ENCODE peak calls at places on chromosome 9, in nine cellular contexts. O, Q, M, Z, P, D, U, R and B are unnamed samples.

GRCh38 chr9:109086221-109086620 is 33.5 kb downstream of the TMEM245 start:
- DNase-seq in O (no peak), Q (no peak), M (peak), Z (peak), P (no peak), D (no peak), U (no peak), R (peak), B (no peak)

GRCh38 chr9:84397822-84398221 is 57.3 kb upstream of the SLC28A3 start:
- DNase-seq in O (no peak), Q (no peak), M (peak), Z (peak), P (no peak), D (peak), U (peak), R (peak), B (peak)

GRCh38 chr9:92425578-92425977 is 1.3 kb upstream of the OMD start:
- DNase-seq in O (no peak), Q (no peak), M (peak), Z (peak), P (no peak), D (peak), U (no peak), R (no peak), B (peak)

GRCh38 chr9:6811436-6811835 is 53.7 kb downstream of the KDM4C start:
- DNase-seq in O (no peak), Q (no peak), M (peak), Z (peak), P (no peak), D (peak), U (no peak), R (no peak), B (no peak)

GRCh38 chr9:126386088-126386487 is 59.5 kb downstream of the MVB12B start:
- DNase-seq in O (no peak), Q (peak), M (peak), Z (peak), P (no peak), D (peak), U (no peak), R (no peak), B (no peak)

GRCh38 chr9:109010676-109011655 is 2.3 kb downstream of the CTNNAL1 start:
- DNase-seq in O (no peak), Q (peak), M (peak), Z (peak), P (no peak), D (peak), U (peak), R (peak), B (peak)

GRCh38 chr9:84368593-84368992 is 28.0 kb upstream of the SLC28A3 start:
- DNase-seq in O (no peak), Q (no peak), M (peak), Z (peak), P (no peak), D (no peak), U (no peak), R (no peak), B (no peak)

GRCh38 chr9:110814159-110814558 is 145.6 kb downstream of the MUSK start:
- DNase-seq in O (no peak), Q (no peak), M (no peak), Z (no peak), P (no peak), D (no peak), U (no peak), R (no peak), B (no peak)

GRCh38 chr9:112378441-112379176 is 1.3 kb upstream of the HSDL2 start:
- DNase-seq in O (peak), Q (no peak), M (no peak), Z (no peak), P (no peak), D (no peak), U (no peak), R (peak), B (no peak)

GRCh38 chr9:2335260-2335659 is 286.3 kb upstream of the VLDLR start:
- DNase-seq in O (no peak), Q (no peak), M (no peak), Z (no peak), P (no peak), D (no peak), U (no peak), R (no peak), B (no peak)

GRCh38 chr9:95434116-95435073 is 82.4 kb downstream of the PTCH1 start:
- DNase-seq in O (no peak), Q (peak), M (no peak), Z (peak), P (no peak), D (peak), U (no peak), R (no peak), B (peak)

GRCh38 chr9:128106940-128107259 is 20.6 kb downstream of the PTGES2 start:
- DNase-seq in O (no peak), Q (no peak), M (no peak), Z (no peak), P (no peak), D (no peak), U (no peak), R (no peak), B (no peak)

GRCh38 chr9:21340735-21341134 is 5.5 kb upstream of the KLHL9 start:
- DNase-seq in O (no peak), Q (no peak), M (no peak), Z (no peak), P (no peak), D (no peak), U (no peak), R (no peak), B (no peak)

GRCh38 chr9:126564716-126565115 is 49.0 kb upstream of the LMX1B start:
- DNase-seq in O (no peak), Q (no peak), M (no peak), Z (no peak), P (no peak), D (no peak), U (no peak), R (no peak), B (no peak)

GRCh38 chr9:5072871-5073270 is 87.8 kb downstream of the JAK2 start:
- DNase-seq in O (no peak), Q (no peak), M (no peak), Z (no peak), P (no peak), D (peak), U (no peak), R (no peak), B (no peak)

GRCh38 chr9:21028476-21028875 is 3.0 kb downstream of the HACD4 start:
- DNase-seq in O (no peak), Q (no peak), M (no peak), Z (no peak), P (no peak), D (no peak), U (no peak), R (no peak), B (peak)

GRCh38 chr9:70421272-70422180 is 7.1 kb upstream of the KLF9 start:
- DNase-seq in O (no peak), Q (no peak), M (peak), Z (peak), P (no peak), D (peak), U (no peak), R (no peak), B (peak)

GRCh38 chr9:115891929-115892328 is 261.7 kb upstream of the PAPPA start:
- DNase-seq in O (no peak), Q (no peak), M (peak), Z (peak), P (no peak), D (peak), U (peak), R (peak), B (peak)

GRCh38 chr9:131722260-131722659 is 17.6 kb downstream of the RAPGEF1 start:
- DNase-seq in O (no peak), Q (no peak), M (no peak), Z (no peak), P (no peak), D (peak), U (no peak), R (no peak), B (no peak)

GRCh38 chr9:79134654-79135053 is 437.1 kb upstream of the TLE4 start:
- DNase-seq in O (no peak), Q (peak), M (peak), Z (peak), P (no peak), D (peak), U (no peak), R (peak), B (no peak)

GRCh38 chr9:29297592-29297991 is 1724.3 kb upstream of the C9orf72 start:
- DNase-seq in O (no peak), Q (no peak), M (no peak), Z (no peak), P (no peak), D (no peak), U (no peak), R (no peak), B (no peak)

GRCh38 chr9:109600142-109600541 is 102.0 kb upstream of the PTPN3 start:
- DNase-seq in O (no peak), Q (no peak), M (peak), Z (peak), P (no peak), D (peak), U (peak), R (peak), B (peak)

GRCh38 chr9:31908158-31908890 is 476.1 kb upstream of the ACO1 start:
- DNase-seq in O (no peak), Q (no peak), M (no peak), Z (no peak), P (no peak), D (no peak), U (no peak), R (no peak), B (peak)

GRCh38 chr9:127458921-127459320 is 7.6 kb downstream of the LRSAM1 start:
- DNase-seq in O (peak), Q (no peak), M (no peak), Z (no peak), P (no peak), D (no peak), U (no peak), R (no peak), B (no peak)

GRCh38 chr9:6915635-6916034 is 157.9 kb downstream of the KDM4C start:
- DNase-seq in O (no peak), Q (no peak), M (no peak), Z (no peak), P (no peak), D (no peak), U (no peak), R (no peak), B (no peak)

GRCh38 chr9:131405429-131405828 is 11.5 kb downstream of the PRRC2B start:
- DNase-seq in O (no peak), Q (no peak), M (peak), Z (peak), P (peak), D (peak), U (no peak), R (peak), B (peak)

GRCh38 chr9:127612993-127613954 is 1.2 kb downstream of the STXBP1 start:
- DNase-seq in O (peak), Q (no peak), M (peak), Z (peak), P (peak), D (peak), U (no peak), R (peak), B (peak)

GRCh38 chr9:110148384-110148783 is 59.6 kb downstream of the C9orf152 start:
- DNase-seq in O (no peak), Q (peak), M (no peak), Z (no peak), P (no peak), D (no peak), U (no peak), R (no peak), B (peak)

GRCh38 chr9:30935730-30936129 is 1448.7 kb upstream of the ACO1 start:
- DNase-seq in O (no peak), Q (no peak), M (no peak), Z (no peak), P (no peak), D (no peak), U (no peak), R (no peak), B (no peak)

GRCh38 chr9:21836437-21837161 is 34.2 kb downstream of the MTAP start:
- DNase-seq in O (no peak), Q (no peak), M (peak), Z (peak), P (no peak), D (peak), U (peak), R (peak), B (peak)

GRCh38 chr9:93684806-93685553 is 108.6 kb downstream of the PHF2 start:
- DNase-seq in O (peak), Q (no peak), M (peak), Z (peak), P (no peak), D (peak), U (no peak), R (no peak), B (no peak)

GRCh38 chr9:85715587-85715986 is 26.2 kb downstream of the AGTPBP1 start:
- DNase-seq in O (no peak), Q (no peak), M (no peak), Z (peak), P (no peak), D (peak), U (no peak), R (no peak), B (peak)

GRCh38 chr9:24342457-24342856 is 203.2 kb downstream of the IZUMO3 start:
- DNase-seq in O (no peak), Q (no peak), M (no peak), Z (no peak), P (no peak), D (no peak), U (no peak), R (no peak), B (no peak)

GRCh38 chr9:101387871-101388506 is 3.2 kb upstream of the BAAT start:
- DNase-seq in O (no peak), Q (peak), M (peak), Z (peak), P (no peak), D (peak), U (no peak), R (peak), B (peak)

GRCh38 chr9:109012876-109013677 is at the start of gene CTNNAL1:
- DNase-seq in O (peak), Q (peak), M (peak), Z (peak), P (peak), D (peak), U (peak), R (peak), B (peak)

GRCh38 chr9:137493163-137494103 is 34.3 kb upstream of the NSMF start:
- DNase-seq in O (no peak), Q (no peak), M (no peak), Z (no peak), P (no peak), D (no peak), U (no peak), R (no peak), B (no peak)

GRCh38 chr9:32867601-32868204 is 84.4 kb downstream of the TMEM215 start:
- DNase-seq in O (no peak), Q (no peak), M (no peak), Z (no peak), P (no peak), D (no peak), U (no peak), R (no peak), B (no peak)

DNA sequence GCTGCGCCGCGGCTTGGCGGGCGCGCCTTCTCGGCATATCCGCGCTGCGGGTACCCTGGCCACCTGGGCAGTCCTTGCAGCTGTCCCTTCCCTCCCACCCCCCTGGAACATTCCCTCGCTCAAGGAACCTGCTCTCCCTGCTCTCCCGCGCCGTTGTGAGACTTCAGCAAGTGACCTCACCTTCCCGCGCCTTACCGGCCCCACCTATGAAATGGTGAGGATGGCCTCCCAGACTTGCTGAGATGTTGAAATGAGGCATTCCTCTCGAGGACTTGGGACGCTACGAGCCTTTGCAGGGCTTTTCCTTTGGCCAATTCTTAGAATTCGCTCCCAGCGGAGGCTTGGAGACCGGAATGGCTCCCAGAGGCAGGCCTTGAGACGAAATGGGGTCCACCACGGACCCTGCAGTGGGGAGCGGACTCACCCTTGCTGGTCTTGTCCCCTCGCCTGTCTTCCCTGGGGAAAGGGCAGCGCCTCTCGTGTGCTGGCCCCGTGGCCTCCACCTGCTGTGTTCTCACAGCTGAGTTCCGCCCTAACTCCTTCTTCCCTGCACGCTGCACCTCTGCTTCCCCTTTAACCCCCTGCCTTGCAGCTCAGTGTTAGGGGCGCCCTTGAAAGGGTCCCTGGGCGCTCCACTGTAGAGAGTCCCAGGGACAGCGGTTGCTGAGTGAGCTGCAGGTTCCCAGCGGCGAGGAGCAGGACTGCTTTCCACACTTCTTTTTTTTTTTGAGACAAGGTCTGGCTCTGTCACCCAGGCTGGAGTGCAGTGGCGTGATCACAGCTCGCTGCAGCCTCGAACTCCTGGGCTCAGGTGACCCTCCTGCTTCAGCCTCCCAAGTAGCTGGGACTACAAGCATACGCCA is 907 bp downstream of the HMCN2 start:
- DNase-seq in O (no peak), Q (no peak), M (no peak), Z (no peak), P (no peak), D (no peak), U (no peak), R (no peak), B (no peak)
- H3K4me3 ChIP-seq in O (peak), Q (no peak), M (no peak), Z (peak), P (peak), D (no peak), U (no peak), R (no peak), B (no peak)

GRCh38 chr9:124480621-124480981 is 26.6 kb downstream of the NR5A1 start:
- DNase-seq in O (no peak), Q (peak), M (peak), Z (peak), P (no peak), D (peak), U (no peak), R (no peak), B (peak)
- TF ChIP-seq CTCF in O (no peak), Q (peak), M (peak), Z (peak), P (no peak), D (peak), U (peak), R (peak), B (peak)

GRCh38 chr9:87973791-87974292 is 491 bp downstream of the CDK20 start:
- DNase-seq in O (no peak), Q (no peak), M (no peak), Z (peak), P (no peak), D (peak), U (no peak), R (no peak), B (peak)
- H3K4me3 ChIP-seq in O (peak), Q (no peak), M (peak), Z (peak), P (peak), D (peak), U (peak), R (peak), B (peak)

DNA sequence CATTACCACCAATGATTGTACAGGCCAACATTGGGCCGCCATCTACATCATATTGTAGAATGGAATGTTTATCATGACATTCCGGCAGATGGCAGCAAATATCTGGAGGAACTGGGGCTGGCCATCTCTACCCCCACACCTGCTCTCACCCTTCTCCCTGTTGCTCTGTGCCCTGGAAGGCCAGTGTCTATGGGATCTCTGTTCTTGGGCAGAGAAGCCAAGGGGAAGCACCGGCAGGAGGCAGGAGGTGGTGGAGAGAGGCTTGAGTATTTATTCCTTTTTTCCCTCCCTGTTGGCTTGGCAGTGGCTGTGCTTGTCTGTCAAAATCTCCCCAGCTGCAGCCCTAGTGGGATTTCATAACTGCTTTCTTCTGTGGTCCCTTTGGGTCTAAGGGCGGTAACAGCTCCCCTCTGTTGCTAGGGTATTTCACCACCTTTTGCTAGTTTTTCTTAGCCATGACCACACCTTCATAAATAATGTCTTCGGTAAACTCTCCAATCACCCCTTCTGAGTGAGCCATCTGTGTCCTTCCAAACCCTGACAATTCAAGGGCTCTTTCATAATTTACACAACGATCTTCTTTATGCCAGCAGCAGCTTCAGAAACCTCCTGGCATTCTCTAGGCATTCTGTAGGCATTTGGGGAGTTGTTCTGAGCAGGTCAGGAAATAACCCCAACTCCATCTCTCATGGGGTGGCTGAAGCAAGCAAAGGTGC is 225.8 kb downstream of the MELK start:
- DNase-seq in O (no peak), Q (no peak), M (no peak), Z (no peak), P (no peak), D (no peak), U (no peak), R (no peak), B (no peak)
- TF ChIP-seq CTCF in O (no peak), Q (no peak), M (no peak), Z (peak), P (no peak), D (no peak), U (no peak), R (no peak), B (no peak)

DNA sequence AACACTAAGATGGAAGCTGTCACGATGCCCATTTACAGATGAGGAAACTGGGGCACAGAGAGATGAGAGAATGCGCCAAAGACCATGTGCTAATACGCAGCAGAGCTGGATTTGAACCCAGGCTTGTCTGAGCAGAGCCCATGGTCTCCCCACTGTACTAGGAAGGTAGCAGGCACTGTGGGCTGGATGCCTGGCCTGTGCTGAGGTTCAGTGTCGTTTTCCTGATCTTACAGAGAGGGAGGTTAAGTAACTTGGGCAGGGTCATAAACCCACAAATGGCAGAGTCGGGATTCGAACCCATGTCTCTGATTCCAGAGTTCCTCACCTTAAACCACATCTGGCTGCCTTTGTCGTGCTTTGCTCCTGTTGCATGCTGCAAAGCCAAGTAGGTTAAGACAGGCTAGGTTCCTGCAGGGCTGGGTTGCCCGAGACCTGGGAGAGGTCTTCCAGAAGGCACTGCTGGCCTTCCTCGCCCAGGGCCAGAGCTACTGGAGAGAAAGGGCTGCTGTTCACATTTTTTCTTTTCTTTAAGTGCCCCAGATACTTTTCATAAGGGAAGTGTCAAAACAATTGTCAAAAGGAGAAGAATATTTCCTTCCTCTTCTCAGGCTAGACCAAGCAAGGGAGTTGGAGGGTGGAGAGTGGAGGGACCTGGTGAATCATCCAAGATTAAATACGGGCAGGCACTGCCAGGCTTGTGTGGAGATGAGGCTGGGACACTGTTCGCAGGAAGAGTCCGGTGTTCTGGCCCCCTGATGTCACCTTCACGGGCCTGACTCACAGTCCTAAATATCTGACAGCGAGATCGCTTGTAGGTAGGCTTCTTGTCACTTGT is 3.2 kb downstream of the NEK6 start:
- DNase-seq in O (no peak), Q (peak), M (peak), Z (peak), P (no peak), D (peak), U (no peak), R (no peak), B (peak)
- H3K4me3 ChIP-seq in O (peak), Q (peak), M (peak), Z (no peak), P (peak), D (peak), U (peak), R (peak), B (peak)

GRCh38 chr9:98999152-98999525 is 55.4 kb downstream of the COL15A1 start:
- DNase-seq in O (no peak), Q (no peak), M (no peak), Z (no peak), P (no peak), D (no peak), U (no peak), R (no peak), B (no peak)
- TF ChIP-seq CTCF in O (no peak), Q (peak), M (no peak), Z (no peak), P (no peak), D (no peak), U (no peak), R (no peak), B (no peak)